ENCODE peak calls at places on chromosomes 7 and 10, in five cellular contexts. K is A549, H is HepG2, Z is GM12878, D is K562. Q is an unnamed sample.

GRCh38 chr10:108691126-108691525 is 1232.2 kb downstream of the XPNPEP1 start:
- DNase-seq in K (no peak), H (no peak), Z (no peak), D (no peak), Q (peak)

GRCh38 chr10:69337312-69338132 is 59.2 kb downstream of the HK1 start:
- DNase-seq in K (no peak), H (no peak), Z (no peak), D (no peak), Q (peak)

GRCh38 chr10:130770018-130770630 is 541.4 kb downstream of the TCERG1L start:
- DNase-seq in K (no peak), H (no peak), Z (no peak), D (no peak), Q (no peak)

GRCh38 chr7:26899519-26899918 is 35.1 kb upstream of the SKAP2 start:
- DNase-seq in K (no peak), H (no peak), Z (no peak), D (no peak), Q (no peak)

GRCh38 chr10:69810097-69810496 is 8.4 kb downstream of the COL13A1 start:
- DNase-seq in K (no peak), H (no peak), Z (no peak), D (no peak), Q (no peak)

GRCh38 chr7:33334349-33334748 is 205.0 kb downstream of the BBS9 start:
- DNase-seq in K (no peak), H (peak), Z (no peak), D (no peak), Q (peak)

GRCh38 chr10:30736685-30737232 is 107.2 kb upstream of the LYZL2 start:
- DNase-seq in K (peak), H (no peak), Z (peak), D (no peak), Q (no peak)

GRCh38 chr10:29714096-29714874 is 79.5 kb upstream of the SVIL start:
- DNase-seq in K (peak), H (no peak), Z (no peak), D (no peak), Q (no peak)

GRCh38 chr10:6988654-6989053 is 408.6 kb upstream of the PRKCQ start:
- DNase-seq in K (no peak), H (no peak), Z (no peak), D (no peak), Q (no peak)

GRCh38 chr10:129039406-129040345 is 427.4 kb upstream of the MGMT start:
- DNase-seq in K (no peak), H (no peak), Z (no peak), D (no peak), Q (no peak)

GRCh38 chr7:83755526-83755925 is 106.6 kb upstream of the SEMA3E start:
- DNase-seq in K (no peak), H (no peak), Z (no peak), D (no peak), Q (no peak)
- TF ChIP-seq JUNB in K (no peak), H (no peak), Z (no peak), D (no peak), Q (no peak)

GRCh38 chr10:93075369-93076221 is 1.9 kb downstream of the CYP26A1 start:
- DNase-seq in K (no peak), H (no peak), Z (no peak), D (no peak), Q (peak)

GRCh38 chr10:93074597-93075368 is 1.1 kb downstream of the CYP26A1 start:
- DNase-seq in K (no peak), H (no peak), Z (no peak), D (no peak), Q (peak)

GRCh38 chr10:93073539-93074136 is at the start of gene CYP26A1:
- DNase-seq in K (peak), H (no peak), Z (no peak), D (peak), Q (peak)

GRCh38 chr10:93072713-93073538 is 767 bp upstream of the CYP26A1 start:
- DNase-seq in K (no peak), H (no peak), Z (no peak), D (no peak), Q (peak)

DNA sequence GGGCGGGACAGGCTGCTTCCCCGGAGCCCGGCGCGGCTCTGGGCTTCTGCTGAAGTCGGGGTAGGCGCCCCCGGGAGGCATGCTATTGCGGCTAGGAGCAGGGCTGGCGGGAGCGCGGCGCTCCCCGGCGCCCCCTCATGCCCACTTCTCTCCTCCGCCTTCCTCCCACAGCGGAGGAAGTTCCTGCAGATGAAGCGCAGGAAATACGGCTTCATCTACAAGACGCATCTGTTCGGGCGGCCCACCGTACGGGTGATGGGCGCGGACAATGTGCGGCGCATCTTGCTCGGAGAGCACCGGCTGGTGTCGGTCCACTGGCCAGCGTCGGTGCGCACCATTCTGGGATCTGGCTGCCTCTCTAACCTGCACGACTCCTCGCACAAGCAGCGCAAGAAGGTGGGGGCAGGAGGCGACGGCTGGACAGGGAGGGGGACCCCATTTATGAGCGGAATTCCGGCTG is 474 bp downstream of the CYP26A1 start:
- DNase-seq in K (peak), H (no peak), Z (no peak), D (peak), Q (peak)
- TF ChIP-seq JUNB in K (no peak), H (no peak), Z (no peak), D (no peak), Q (no peak)

GRCh38 chr7:136655414-136655813 is 213.0 kb upstream of the CHRM2 start:
- DNase-seq in K (no peak), H (no peak), Z (no peak), D (no peak), Q (no peak)
- TF ChIP-seq JUNB in K (no peak), H (no peak), Z (no peak), D (no peak), Q (no peak)

DNA sequence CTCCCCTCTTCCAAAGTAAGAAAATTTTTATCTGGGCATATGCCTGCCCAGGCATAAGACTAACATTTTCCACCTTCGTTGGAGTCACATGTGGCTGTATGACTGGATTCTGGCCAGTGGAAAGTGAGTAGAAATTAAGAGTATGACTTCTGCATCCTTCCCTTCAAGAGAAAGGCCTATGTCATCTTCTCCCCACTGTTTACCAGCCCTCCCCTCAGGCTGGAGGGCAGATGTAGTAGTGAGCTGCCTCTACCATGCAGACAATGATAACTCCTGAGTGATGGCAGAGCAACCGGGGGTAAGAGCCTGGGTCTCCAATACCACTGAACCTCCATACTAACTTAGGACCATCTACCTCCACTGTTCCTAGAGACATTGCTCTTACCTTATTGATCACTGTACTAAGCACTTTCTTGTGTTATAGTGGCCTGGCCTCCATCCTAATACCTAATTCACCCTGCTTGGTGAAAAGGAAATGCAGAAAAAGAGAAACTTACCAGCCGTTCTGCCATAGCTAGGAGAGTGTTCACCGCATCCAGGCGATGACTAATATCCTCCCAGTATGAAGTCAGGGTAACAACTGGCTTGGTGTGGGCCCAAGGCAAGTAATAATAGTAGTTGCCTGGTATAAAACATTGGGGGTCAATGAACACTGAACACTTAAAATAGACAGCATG is 102.6 kb downstream of the MYOF start:
- DNase-seq in K (no peak), H (no peak), Z (no peak), D (no peak), Q (no peak)
- TF ChIP-seq JUNB in K (no peak), H (no peak), Z (peak), D (no peak), Q (no peak)

Q was measured in GM23338.